ENCODE peak calls at places on chromosomes 2 and 18, in nine cellular contexts. One of them, this sample, is unnamed.
A peak's percentile ranks its signal among the peaks of the same experiment; 100 is the strongest.

GRCh38 chr18:30957086-30957485 is 85.5 kb downstream of the DSC3 start:
- DNase-seq in neuronal stem cell: no peak
- DNase-seq in A549: no peak
- DNase-seq in left ventricle myocardium inferior: no peak
- DNase-seq in heart left ventricle: no peak
- DNase-seq in lower lobe of right lung: no peak
- DNase-seq in CD8-positive, alpha-beta memory T cell: no peak
- DNase-seq in right atrium auricular region: no peak
- DNase-seq in right lobe of liver: no peak
- DNase-seq in this sample: no peak

GRCh38 chr2:2191110-2191707 is 139.9 kb downstream of the MYT1L start:
- DNase-seq in neuronal stem cell: no peak
- DNase-seq in A549: no peak
- DNase-seq in left ventricle myocardium inferior: no peak
- DNase-seq in heart left ventricle: no peak
- DNase-seq in lower lobe of right lung: no peak
- DNase-seq in CD8-positive, alpha-beta memory T cell: no peak
- DNase-seq in right atrium auricular region: no peak
- DNase-seq in right lobe of liver: no peak
- DNase-seq in this sample: no peak

GRCh38 chr2:151796774-151797173 is 31.4 kb downstream of the ARL5A start:
- DNase-seq in neuronal stem cell: no peak
- DNase-seq in A549: no peak
- DNase-seq in left ventricle myocardium inferior: no peak
- DNase-seq in heart left ventricle: no peak
- DNase-seq in lower lobe of right lung: no peak
- DNase-seq in CD8-positive, alpha-beta memory T cell: no peak
- DNase-seq in right atrium auricular region: no peak
- DNase-seq in right lobe of liver: no peak
- DNase-seq in this sample: no peak

GRCh38 chr2:127704641-127705243 is 3.4 kb downstream of the SFT2D3 start:
- DNase-seq in neuronal stem cell: no peak
- DNase-seq in A549: no peak
- DNase-seq in left ventricle myocardium inferior: no peak
- DNase-seq in heart left ventricle: no peak
- DNase-seq in lower lobe of right lung: no peak
- DNase-seq in CD8-positive, alpha-beta memory T cell: no peak
- DNase-seq in right atrium auricular region: no peak
- DNase-seq in right lobe of liver: peak; percentile 85
- DNase-seq in this sample: no peak

GRCh38 chr2:234348081-234348480 is 148.8 kb downstream of the ARL4C start:
- DNase-seq in neuronal stem cell: no peak
- DNase-seq in A549: no peak
- DNase-seq in left ventricle myocardium inferior: no peak
- DNase-seq in heart left ventricle: peak; percentile 27
- DNase-seq in lower lobe of right lung: no peak
- DNase-seq in CD8-positive, alpha-beta memory T cell: no peak
- DNase-seq in right atrium auricular region: no peak
- DNase-seq in right lobe of liver: no peak
- DNase-seq in this sample: no peak

GRCh38 chr18:51446571-51447210 is 249.2 kb upstream of the MEX3C start:
- DNase-seq in neuronal stem cell: no peak
- DNase-seq in A549: no peak
- DNase-seq in left ventricle myocardium inferior: no peak
- DNase-seq in heart left ventricle: no peak
- DNase-seq in lower lobe of right lung: no peak
- DNase-seq in CD8-positive, alpha-beta memory T cell: no peak
- DNase-seq in right atrium auricular region: no peak
- DNase-seq in right lobe of liver: no peak
- DNase-seq in this sample: no peak

GRCh38 chr18:60021556-60021955 is 121.8 kb downstream of the PMAIP1 start:
- DNase-seq in neuronal stem cell: no peak
- DNase-seq in A549: no peak
- DNase-seq in left ventricle myocardium inferior: no peak
- DNase-seq in heart left ventricle: no peak
- DNase-seq in lower lobe of right lung: no peak
- DNase-seq in CD8-positive, alpha-beta memory T cell: no peak
- DNase-seq in right atrium auricular region: no peak
- DNase-seq in right lobe of liver: no peak
- DNase-seq in this sample: no peak

GRCh38 chr2:195537811-195538210 is 119.2 kb upstream of the SLC39A10 start:
- DNase-seq in neuronal stem cell: no peak
- DNase-seq in A549: no peak
- DNase-seq in left ventricle myocardium inferior: no peak
- DNase-seq in heart left ventricle: no peak
- DNase-seq in lower lobe of right lung: no peak
- DNase-seq in CD8-positive, alpha-beta memory T cell: no peak
- DNase-seq in right atrium auricular region: no peak
- DNase-seq in right lobe of liver: no peak
- DNase-seq in this sample: no peak

GRCh38 chr18:56034954-56035353 is 447.0 kb upstream of the TCF4 start:
- DNase-seq in neuronal stem cell: no peak
- DNase-seq in A549: no peak
- DNase-seq in left ventricle myocardium inferior: no peak
- DNase-seq in heart left ventricle: no peak
- DNase-seq in lower lobe of right lung: no peak
- DNase-seq in CD8-positive, alpha-beta memory T cell: no peak
- DNase-seq in right atrium auricular region: no peak
- DNase-seq in right lobe of liver: no peak
- DNase-seq in this sample: no peak

GRCh38 chr2:236608308-236608564 is 38.6 kb downstream of the ACKR3 start:
- DNase-seq in neuronal stem cell: no peak
- DNase-seq in A549: no peak
- DNase-seq in left ventricle myocardium inferior: no peak
- DNase-seq in heart left ventricle: no peak
- DNase-seq in lower lobe of right lung: no peak
- DNase-seq in CD8-positive, alpha-beta memory T cell: no peak
- DNase-seq in right atrium auricular region: no peak
- DNase-seq in right lobe of liver: no peak
- DNase-seq in this sample: no peak

GRCh38 chr2:164178835-164179470 is 442.3 kb downstream of the GRB14 start:
- DNase-seq in neuronal stem cell: no peak
- DNase-seq in A549: no peak
- DNase-seq in left ventricle myocardium inferior: no peak
- DNase-seq in heart left ventricle: no peak
- DNase-seq in lower lobe of right lung: no peak
- DNase-seq in CD8-positive, alpha-beta memory T cell: no peak
- DNase-seq in right atrium auricular region: no peak
- DNase-seq in right lobe of liver: no peak
- DNase-seq in this sample: no peak

GRCh38 chr18:68263481-68263880 is 451.4 kb downstream of the TMX3 start:
- DNase-seq in neuronal stem cell: no peak
- DNase-seq in A549: no peak
- DNase-seq in left ventricle myocardium inferior: no peak
- DNase-seq in heart left ventricle: no peak
- DNase-seq in lower lobe of right lung: no peak
- DNase-seq in CD8-positive, alpha-beta memory T cell: no peak
- DNase-seq in right atrium auricular region: no peak
- DNase-seq in right lobe of liver: no peak
- DNase-seq in this sample: no peak

GRCh38 chr2:100589527-100589926 is 26.7 kb downstream of the PDCL3 start:
- DNase-seq in neuronal stem cell: no peak
- DNase-seq in A549: no peak
- DNase-seq in left ventricle myocardium inferior: no peak
- DNase-seq in heart left ventricle: no peak
- DNase-seq in lower lobe of right lung: no peak
- DNase-seq in CD8-positive, alpha-beta memory T cell: no peak
- DNase-seq in right atrium auricular region: no peak
- DNase-seq in right lobe of liver: peak; percentile 10
- DNase-seq in this sample: no peak

GRCh38 chr18:57956495-57956894 is 87.5 kb upstream of the NEDD4L start:
- DNase-seq in neuronal stem cell: no peak
- DNase-seq in A549: no peak
- DNase-seq in left ventricle myocardium inferior: no peak
- DNase-seq in heart left ventricle: no peak
- DNase-seq in lower lobe of right lung: no peak
- DNase-seq in CD8-positive, alpha-beta memory T cell: no peak
- DNase-seq in right atrium auricular region: no peak
- DNase-seq in right lobe of liver: no peak
- DNase-seq in this sample: no peak

DNA sequence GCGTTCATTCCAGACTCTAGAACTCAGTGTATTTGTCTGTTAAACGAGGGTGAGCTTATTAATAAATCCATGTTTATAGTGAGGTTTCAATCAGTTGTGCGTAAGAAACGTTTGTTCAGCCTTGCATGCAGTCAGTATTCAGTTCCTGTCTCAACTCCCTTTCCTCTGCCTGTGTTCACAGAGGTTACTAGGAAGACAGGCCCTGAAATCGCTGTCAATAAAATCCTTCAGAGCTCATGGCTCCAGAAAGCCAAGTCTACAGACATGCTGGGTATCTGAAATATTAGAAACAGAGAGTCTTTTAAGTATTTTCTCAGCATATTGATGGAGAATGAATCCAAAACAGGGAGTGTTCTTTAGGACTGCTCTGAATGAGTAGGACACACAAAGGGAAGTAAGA is 75.4 kb downstream of the KLF7 start:
- DNase-seq in neuronal stem cell: no peak
- DNase-seq in A549: no peak
- DNase-seq in left ventricle myocardium inferior: no peak
- DNase-seq in heart left ventricle: no peak
- DNase-seq in lower lobe of right lung: no peak
- DNase-seq in CD8-positive, alpha-beta memory T cell: no peak
- DNase-seq in right atrium auricular region: no peak
- DNase-seq in right lobe of liver: no peak
- DNase-seq in this sample: no peak
- H3K27ac ChIP-seq in neuronal stem cell: no peak overlapping the region
- H3K27ac ChIP-seq in A549: no peak overlapping the region
- H3K27ac ChIP-seq in left ventricle myocardium inferior: peak overlapping the region; percentile 87
- H3K27ac ChIP-seq in heart left ventricle: peak overlapping the region; percentile 73
- H3K27ac ChIP-seq in lower lobe of right lung: no peak overlapping the region
- H3K27ac ChIP-seq in CD8-positive, alpha-beta memory T cell: no peak overlapping the region
- H3K27ac ChIP-seq in right atrium auricular region: peak overlapping the region; percentile 3
- H3K27ac ChIP-seq in right lobe of liver: no peak overlapping the region
- H3K27ac ChIP-seq in this sample: no peak overlapping the region

DNA sequence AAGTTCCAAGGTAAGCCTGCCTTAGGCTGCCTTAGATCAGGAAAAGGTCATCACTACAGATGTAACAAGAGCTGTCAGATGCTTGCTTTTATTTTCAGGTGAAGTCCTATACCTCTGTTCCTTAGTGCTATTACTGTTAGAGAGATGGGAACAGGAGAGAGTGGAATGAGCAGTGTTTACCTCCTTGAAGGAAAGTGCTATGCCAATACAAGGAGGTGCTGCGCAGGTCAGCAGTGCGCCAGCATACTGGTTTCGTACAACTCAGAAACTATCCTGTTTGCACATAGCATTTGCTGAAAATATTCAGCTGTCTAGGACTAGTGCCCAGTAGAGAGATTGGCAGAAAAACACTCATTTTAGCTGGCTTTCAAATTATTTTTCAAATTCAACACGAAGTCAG is 413.0 kb upstream of the RAB12 start:
- DNase-seq in neuronal stem cell: no peak
- DNase-seq in A549: no peak
- DNase-seq in left ventricle myocardium inferior: no peak
- DNase-seq in heart left ventricle: no peak
- DNase-seq in lower lobe of right lung: no peak
- DNase-seq in CD8-positive, alpha-beta memory T cell: no peak
- DNase-seq in right atrium auricular region: no peak
- DNase-seq in right lobe of liver: no peak
- DNase-seq in this sample: no peak
- H3K4me3 ChIP-seq in neuronal stem cell: no peak overlapping the region
- H3K4me3 ChIP-seq in A549: no peak overlapping the region
- H3K4me3 ChIP-seq in left ventricle myocardium inferior: no peak overlapping the region
- H3K4me3 ChIP-seq in heart left ventricle: no peak overlapping the region
- H3K4me3 ChIP-seq in lower lobe of right lung: no peak overlapping the region
- H3K4me3 ChIP-seq in CD8-positive, alpha-beta memory T cell: no peak overlapping the region
- H3K4me3 ChIP-seq in right atrium auricular region: no peak overlapping the region
- H3K4me3 ChIP-seq in right lobe of liver: no peak overlapping the region
- H3K4me3 ChIP-seq in this sample: no peak overlapping the region

GRCh38 chr2:241673797-241674725 is 12.6 kb downstream of the DTYMK start:
- DNase-seq in neuronal stem cell: no peak
- DNase-seq in A549: peak; percentile 31
- DNase-seq in left ventricle myocardium inferior: no peak
- DNase-seq in heart left ventricle: peak; percentile 32
- DNase-seq in lower lobe of right lung: no peak
- DNase-seq in CD8-positive, alpha-beta memory T cell: no peak
- DNase-seq in right atrium auricular region: no peak
- DNase-seq in right lobe of liver: no peak
- DNase-seq in this sample: no peak
- H3K27ac ChIP-seq in neuronal stem cell: no peak overlapping the region
- H3K27ac ChIP-seq in A549: no peak overlapping the region
- H3K27ac ChIP-seq in left ventricle myocardium inferior: peak overlapping the region; percentile 26
- H3K27ac ChIP-seq in heart left ventricle: peak overlapping the region; percentile 21
- H3K27ac ChIP-seq in lower lobe of right lung: no peak overlapping the region
- H3K27ac ChIP-seq in CD8-positive, alpha-beta memory T cell: no peak overlapping the region
- H3K27ac ChIP-seq in right atrium auricular region: no peak overlapping the region
- H3K27ac ChIP-seq in right lobe of liver: no peak overlapping the region
- H3K27ac ChIP-seq in this sample: no peak overlapping the region

GRCh38 chr2:119253760-119254600 is 30.3 kb downstream of the STEAP3 start:
- DNase-seq in neuronal stem cell: no peak
- DNase-seq in A549: no peak
- DNase-seq in left ventricle myocardium inferior: no peak
- DNase-seq in heart left ventricle: no peak
- DNase-seq in lower lobe of right lung: no peak
- DNase-seq in CD8-positive, alpha-beta memory T cell: no peak
- DNase-seq in right atrium auricular region: no peak
- DNase-seq in right lobe of liver: no peak
- DNase-seq in this sample: no peak

GRCh38 chr2:119252186-119253113 is 28.8 kb downstream of the STEAP3 start:
- DNase-seq in neuronal stem cell: no peak
- DNase-seq in A549: peak; percentile 89
- DNase-seq in left ventricle myocardium inferior: no peak
- DNase-seq in heart left ventricle: peak; percentile 1
- DNase-seq in lower lobe of right lung: no peak
- DNase-seq in CD8-positive, alpha-beta memory T cell: no peak
- DNase-seq in right atrium auricular region: no peak
- DNase-seq in right lobe of liver: no peak
- DNase-seq in this sample: no peak

GRCh38 chr2:119254601-119255080 is 31.0 kb downstream of the STEAP3 start:
- DNase-seq in neuronal stem cell: no peak
- DNase-seq in A549: no peak
- DNase-seq in left ventricle myocardium inferior: no peak
- DNase-seq in heart left ventricle: no peak
- DNase-seq in lower lobe of right lung: no peak
- DNase-seq in CD8-positive, alpha-beta memory T cell: no peak
- DNase-seq in right atrium auricular region: no peak
- DNase-seq in right lobe of liver: no peak
- DNase-seq in this sample: peak; percentile 17

GRCh38 chr2:119251652-119252051 is 28.0 kb downstream of the STEAP3 start:
- DNase-seq in neuronal stem cell: no peak
- DNase-seq in A549: no peak
- DNase-seq in left ventricle myocardium inferior: no peak
- DNase-seq in heart left ventricle: no peak
- DNase-seq in lower lobe of right lung: no peak
- DNase-seq in CD8-positive, alpha-beta memory T cell: no peak
- DNase-seq in right atrium auricular region: no peak
- DNase-seq in right lobe of liver: no peak
- DNase-seq in this sample: no peak

DNA sequence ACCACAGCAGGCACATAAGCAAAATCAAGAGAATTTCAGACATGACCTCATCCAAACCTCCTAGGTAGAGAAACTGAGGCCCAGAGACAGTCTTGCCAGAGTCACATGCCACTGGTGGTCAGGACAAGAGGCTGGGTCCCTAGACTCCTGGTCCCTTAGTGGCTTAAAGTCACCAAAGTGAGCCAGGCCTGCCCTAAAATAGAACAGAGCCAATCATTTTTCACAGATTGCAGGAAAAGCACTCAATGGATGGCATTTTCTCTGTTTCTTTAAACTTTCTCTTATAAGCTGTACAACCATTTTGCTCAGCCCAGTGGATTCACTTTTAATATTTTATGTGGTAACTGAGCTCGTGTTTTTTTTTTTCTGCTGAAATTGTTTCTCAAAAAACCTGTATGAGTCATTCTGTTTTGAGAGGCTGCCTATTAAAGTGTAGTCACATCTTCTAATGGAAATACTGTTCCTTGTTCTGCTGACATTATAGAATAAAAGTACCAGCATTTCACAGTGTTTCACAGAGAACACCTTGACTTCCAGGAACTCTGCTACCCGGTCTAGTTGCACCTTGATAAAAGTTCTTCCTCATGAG is 29.6 kb downstream of the STEAP3 start:
- DNase-seq in neuronal stem cell: no peak
- DNase-seq in A549: no peak
- DNase-seq in left ventricle myocardium inferior: no peak
- DNase-seq in heart left ventricle: no peak
- DNase-seq in lower lobe of right lung: no peak
- DNase-seq in CD8-positive, alpha-beta memory T cell: no peak
- DNase-seq in right atrium auricular region: no peak
- DNase-seq in right lobe of liver: no peak
- DNase-seq in this sample: no peak
- H3K4me3 ChIP-seq in neuronal stem cell: no peak overlapping the region
- H3K4me3 ChIP-seq in A549: no peak overlapping the region
- H3K4me3 ChIP-seq in left ventricle myocardium inferior: no peak overlapping the region
- H3K4me3 ChIP-seq in heart left ventricle: no peak overlapping the region
- H3K4me3 ChIP-seq in lower lobe of right lung: no peak overlapping the region
- H3K4me3 ChIP-seq in CD8-positive, alpha-beta memory T cell: no peak overlapping the region
- H3K4me3 ChIP-seq in right atrium auricular region: no peak overlapping the region
- H3K4me3 ChIP-seq in right lobe of liver: no peak overlapping the region
- H3K4me3 ChIP-seq in this sample: no peak overlapping the region